ENCODE peak calls at places on chromosome 10, in nine cellular contexts. A is CD8-positive, alpha-beta memory T cell; Q is astrocyte; V is cardiac muscle cell; H is right cardiac atrium; K is tibial artery; I is naive thymus-derived CD4-positive, alpha-beta T cell; F is hepatocyte; B is PC-9. S is an unnamed sample. For H3K4me1, the result is how much of the 10 kb centered on the place peaks cover.

GRCh38 chr10:122730238-122730637 is 30.6 kb upstream of the C10orf120 start:
- DNase-seq in Q (no peak), F (no peak), A (no peak), V (no peak), K (no peak), B (no peak), I (no peak), H (no peak), S (no peak)

GRCh38 chr10:247480-247879 is 112.2 kb downstream of the ZMYND11 start:
- DNase-seq in B (no peak), A (no peak), Q (no peak), I (no peak), H (no peak), K (no peak), F (no peak), V (no peak), S (no peak)

GRCh38 chr10:86355571-86356038 is 11.0 kb downstream of the GRID1 start:
- DNase-seq in I (no peak), K (peak), A (no peak), V (no peak), H (peak), B (no peak), Q (no peak), F (no peak), S (peak)

GRCh38 chr10:85620807-85621206 is 745.8 kb downstream of the GRID1 start:
- DNase-seq in V (no peak), B (no peak), Q (no peak), H (no peak), K (no peak), A (no peak), I (no peak), F (no peak), S (no peak)

GRCh38 chr10:124035928-124036558 is 57.4 kb downstream of the CHST15 start:
- DNase-seq in V (no peak), Q (no peak), K (peak), A (no peak), I (peak), F (peak), H (peak), B (no peak), S (peak)

GRCh38 chr10:794382-794956 is 105.0 kb upstream of the DIP2C start:
- DNase-seq in H (no peak), K (peak), V (peak), A (no peak), F (no peak), Q (no peak), B (no peak), I (no peak), S (no peak)

GRCh38 chr10:5945561-5946418 is 31.6 kb downstream of the IL15RA start:
- DNase-seq in Q (peak), I (no peak), V (peak), H (peak), K (peak), F (peak), B (no peak), A (no peak), S (peak)

GRCh38 chr10:76231258-76231934 is 800.0 kb downstream of the LRMDA start:
- DNase-seq in F (no peak), I (no peak), A (no peak), B (no peak), Q (no peak), K (no peak), H (no peak), V (no peak), S (no peak)

GRCh38 chr10:94402204-94403033 is at the start of gene TBC1D12:
- DNase-seq in Q (peak), F (peak), K (peak), A (no peak), H (peak), I (peak), V (peak), B (peak), S (peak)

GRCh38 chr10:14074062-14074884 is 256.5 kb downstream of the FRMD4A start:
- DNase-seq in K (peak), V (peak), I (no peak), H (peak), B (peak), Q (peak), A (no peak), F (peak), S (peak)

GRCh38 chr10:851891-852290 is 79.6 kb downstream of the LARP4B start:
- DNase-seq in Q (no peak), A (no peak), B (no peak), H (no peak), I (no peak), V (no peak), K (no peak), F (no peak), S (no peak)

GRCh38 chr10:47016564-47016963 is 105.3 kb downstream of the PTPN20 start:
- DNase-seq in F (no peak), A (no peak), I (no peak), H (no peak), B (no peak), V (no peak), Q (no peak), K (no peak), S (no peak)

GRCh38 chr10:43354879-43355380 is 16.5 kb upstream of the FXYD4 start:
- DNase-seq in B (no peak), A (no peak), F (no peak), H (no peak), V (no peak), K (no peak), I (no peak), Q (no peak), S (no peak)

GRCh38 chr10:125482637-125483036 is 200.3 kb downstream of the TEX36 start:
- DNase-seq in A (no peak), F (no peak), I (no peak), Q (no peak), V (no peak), K (no peak), B (no peak), H (no peak), S (no peak)

GRCh38 chr10:80454526-80455460 is 683 bp downstream of the TSPAN14 start:
- DNase-seq in V (no peak), H (peak), Q (no peak), A (peak), F (peak), B (no peak), K (peak), I (peak), S (no peak)

GRCh38 chr10:95920798-95921426 is 13.1 kb downstream of the CC2D2B start:
- DNase-seq in H (no peak), F (no peak), A (no peak), V (no peak), Q (no peak), I (no peak), K (no peak), B (no peak), S (no peak)

GRCh38 chr10:43375401-43376020 is 4.1 kb downstream of the FXYD4 start:
- DNase-seq in H (no peak), K (no peak), I (no peak), F (no peak), B (peak), A (no peak), Q (no peak), V (no peak), S (no peak)

GRCh38 chr10:126536148-126536547 is 134.3 kb downstream of the C10orf90 start:
- DNase-seq in H (no peak), F (peak), V (peak), Q (no peak), I (no peak), B (no peak), A (no peak), K (no peak), S (no peak)

GRCh38 chr10:36542493-36542892 is 582.9 kb upstream of the ANKRD30A start:
- DNase-seq in H (no peak), A (no peak), B (no peak), I (no peak), V (peak), K (no peak), F (no peak), Q (peak), S (no peak)

GRCh38 chr10:86104156-86104555 is 262.4 kb downstream of the GRID1 start:
- DNase-seq in F (no peak), K (no peak), A (no peak), I (no peak), H (no peak), V (no peak), Q (no peak), B (no peak), S (no peak)

GRCh38 chr10:109432281-109432680 is 491.0 kb downstream of the XPNPEP1 start:
- DNase-seq in V (no peak), F (no peak), K (no peak), B (no peak), A (no peak), H (no peak), I (no peak), Q (no peak), S (no peak)

GRCh38 chr10:87505366-87506113 is 847 bp downstream of the MINPP1 start:
- DNase-seq in K (peak), H (peak), Q (peak), I (peak), A (peak), B (peak), F (peak), V (peak), S (peak)

GRCh38 chr10:78178940-78179339 is 145.3 kb downstream of the RPS24 start:
- DNase-seq in Q (peak), K (no peak), H (peak), I (no peak), F (no peak), B (no peak), A (no peak), V (peak), S (no peak)

GRCh38 chr10:94299417-94299816 is 63.3 kb downstream of the NOC3L start:
- DNase-seq in A (no peak), V (peak), I (peak), H (no peak), Q (peak), F (no peak), K (no peak), B (peak), S (no peak)

DNA sequence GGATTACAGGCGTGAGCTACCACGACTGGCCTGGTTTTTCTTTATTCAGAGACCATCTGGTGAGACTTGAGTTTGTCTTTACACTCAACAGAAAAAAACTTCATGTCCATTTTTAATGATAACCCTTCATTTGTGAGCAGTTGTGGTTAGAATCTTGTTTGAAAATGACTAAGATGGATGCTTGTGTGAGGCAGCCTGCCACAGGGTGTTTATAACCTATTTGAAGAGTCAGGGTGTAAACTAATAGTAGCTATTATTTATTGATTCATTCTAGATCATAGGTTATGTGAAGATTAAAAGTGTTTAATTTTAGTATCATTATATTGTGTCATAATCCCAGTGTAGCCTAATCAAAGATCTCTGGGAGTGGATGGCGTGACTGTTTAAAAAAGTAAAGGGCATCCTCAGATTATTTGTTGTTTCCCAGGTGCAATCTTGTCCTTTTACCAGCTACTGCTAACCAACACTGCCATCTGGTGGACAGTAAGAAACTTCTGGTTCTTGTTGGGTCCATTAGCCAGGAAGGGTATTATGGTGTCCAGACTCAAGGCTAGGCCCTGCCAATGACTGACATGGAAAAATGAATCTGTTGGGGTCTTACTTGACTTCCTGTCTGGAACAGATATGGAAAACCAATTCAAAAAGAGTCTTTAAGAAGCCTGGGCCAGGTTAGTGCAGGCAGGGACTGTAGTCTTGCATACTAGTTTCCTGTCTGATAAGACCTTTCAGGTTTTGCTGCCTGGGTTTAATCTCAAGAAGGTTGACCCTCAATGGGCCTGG is 24.9 kb downstream of the NRBF2 start:
- DNase-seq in F (peak), I (no peak), Q (peak), A (peak), K (no peak), B (peak), V (peak), H (no peak), S (no peak)
- H3K27ac ChIP-seq in F (no peak), I (no peak), Q (no peak), A (no peak), K (no peak), B (peak), V (no peak), H (no peak), S (no peak)

GRCh38 chr10:132465889-132466519 is 69.0 kb downstream of the PWWP2B start:
- DNase-seq in Q (no peak), H (peak), V (no peak), F (no peak), B (no peak), A (no peak), I (no peak), K (no peak), S (peak)

GRCh38 chr10:132468201-132468600 is 69.4 kb upstream of the INPP5A start:
- DNase-seq in B (no peak), V (no peak), I (no peak), F (no peak), Q (no peak), H (no peak), A (no peak), K (no peak), S (no peak)

GRCh38 chr10:132466520-132467463 is 69.8 kb downstream of the PWWP2B start:
- DNase-seq in V (no peak), I (no peak), A (no peak), H (peak), F (no peak), Q (no peak), K (no peak), B (no peak), S (no peak)

GRCh38 chr10:132468651-132469050 is 68.9 kb upstream of the INPP5A start:
- DNase-seq in A (no peak), I (no peak), H (no peak), B (no peak), V (no peak), F (no peak), K (no peak), Q (no peak), S (no peak)

GRCh38 chr10:132467464-132468149 is 70.0 kb upstream of the INPP5A start:
- DNase-seq in V (no peak), K (no peak), Q (no peak), B (peak), A (no peak), H (no peak), I (no peak), F (no peak), S (no peak)
- H3K4me1 ChIP-seq in V (under half), K (half or more), Q (under half), B (under half), A (under half), H (under half), I (under half), F (under half), S (under half)

GRCh38 chr10:102122450-102122849 is 2.3 kb upstream of the LDB1 start:
- DNase-seq in F (no peak), H (peak), A (no peak), V (no peak), Q (no peak), I (no peak), B (no peak), K (no peak), S (no peak)

GRCh38 chr10:102121739-102122372 is 1.7 kb upstream of the LDB1 start:
- DNase-seq in I (no peak), V (peak), A (no peak), H (peak), Q (no peak), F (peak), B (no peak), K (no peak), S (no peak)

GRCh38 chr10:102120987-102121738 is 995 bp upstream of the LDB1 start:
- DNase-seq in F (peak), H (peak), Q (peak), B (no peak), K (peak), I (no peak), A (no peak), V (peak), S (no peak)

GRCh38 chr10:102120142-102120986 is at the start of gene LDB1:
- DNase-seq in H (peak), V (peak), B (peak), F (peak), A (peak), I (peak), Q (peak), K (peak), S (peak)

DNA sequence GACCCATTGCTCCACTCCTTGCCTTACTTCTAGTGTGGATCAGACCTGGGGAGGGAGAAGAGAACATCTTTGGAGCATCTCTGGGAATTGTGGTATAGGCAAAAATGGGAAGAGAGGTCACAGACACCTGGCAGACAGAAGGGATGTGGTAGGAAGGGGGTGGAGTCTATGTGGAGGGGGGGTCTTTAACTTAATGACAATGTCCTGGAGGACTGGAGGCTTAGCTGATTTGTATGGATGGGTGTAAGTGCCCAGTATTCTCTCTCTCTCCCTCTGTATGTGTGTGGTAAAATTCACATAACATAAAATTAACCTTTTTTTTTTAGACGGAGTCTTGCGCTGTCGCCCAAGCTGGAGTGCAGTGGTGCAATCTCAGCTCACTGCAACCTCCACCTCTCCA is 3.1 kb upstream of the LDB1 start:
- DNase-seq in V (no peak), I (no peak), Q (no peak), A (no peak), H (no peak), B (no peak), K (no peak), F (no peak), S (no peak)
- H3K27ac ChIP-seq in V (peak), I (peak), Q (no peak), A (no peak), H (no peak), B (no peak), K (no peak), F (peak), S (peak)

GRCh38 chr10:7485267-7485601 is 74.4 kb upstream of the SFMBT2 start:
- DNase-seq in F (no peak), Q (no peak), H (no peak), K (no peak), A (no peak), I (no peak), B (no peak), V (no peak), S (no peak)

GRCh38 chr10:7482992-7483391 is 72.2 kb upstream of the SFMBT2 start:
- DNase-seq in B (no peak), F (no peak), I (no peak), V (no peak), K (no peak), A (no peak), H (no peak), Q (no peak), S (no peak)

GRCh38 chr10:7481382-7481765 is 70.5 kb upstream of the SFMBT2 start:
- DNase-seq in Q (no peak), B (no peak), H (no peak), K (no peak), F (no peak), V (peak), I (no peak), A (no peak), S (no peak)

GRCh38 chr10:7484456-7485266 is 73.8 kb upstream of the SFMBT2 start:
- DNase-seq in I (peak), V (no peak), B (no peak), H (no peak), Q (no peak), K (no peak), A (peak), F (no peak), S (no peak)

DNA sequence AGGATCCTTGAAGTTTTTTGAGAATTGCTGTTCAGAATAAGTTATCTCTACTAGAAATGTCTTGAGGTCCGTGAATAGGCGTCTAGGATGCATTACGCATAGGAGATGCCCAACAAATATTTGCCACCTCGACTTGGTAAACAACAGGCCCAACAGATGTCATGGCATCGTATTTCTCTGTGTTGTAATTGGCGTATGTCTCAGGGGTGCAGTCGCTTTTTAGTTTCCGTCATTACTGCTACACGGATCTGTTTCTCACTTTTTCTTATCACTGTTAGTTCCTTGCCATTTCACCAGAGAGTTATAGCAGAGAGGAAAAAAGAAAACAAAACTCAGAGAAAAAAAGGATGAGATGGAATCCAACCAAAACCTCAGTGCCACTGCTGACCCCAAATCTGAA is 73.0 kb upstream of the SFMBT2 start:
- DNase-seq in B (no peak), A (no peak), I (no peak), K (no peak), H (no peak), F (no peak), Q (no peak), V (no peak), S (no peak)
- H3K4me1 ChIP-seq in B (under half), A (half or more), I (half or more), K (under half), H (under half), F (under half), Q (under half), V (under half), S (under half)

GRCh38 chr10:112732277-112732891 is 217.7 kb upstream of the TCF7L2 start:
- DNase-seq in V (peak), Q (peak), B (no peak), I (no peak), F (no peak), A (no peak), K (no peak), H (no peak), S (no peak)
- H3K27ac ChIP-seq in V (no peak), Q (no peak), B (no peak), I (no peak), F (peak), A (no peak), K (no peak), H (no peak), S (no peak)

GRCh38 chr10:12250181-12250580 is 54.2 kb downstream of the CDC123 start:
- DNase-seq in K (no peak), V (no peak), Q (no peak), B (no peak), I (no peak), F (no peak), H (no peak), A (no peak), S (no peak)
- H3K4me1 ChIP-seq in K (under half), V (under half), Q (under half), B (under half), I (under half), F (under half), H (under half), A (under half), S (under half)

GRCh38 chr10:8074881-8075280 is 20.4 kb downstream of the GATA3 start:
- DNase-seq in H (no peak), A (no peak), K (no peak), I (no peak), B (no peak), V (no peak), F (no peak), Q (no peak), S (no peak)
- H3K27ac ChIP-seq in H (no peak), A (no peak), K (no peak), I (no peak), B (peak), V (no peak), F (no peak), Q (no peak), S (no peak)